ENCODE peak calls at places on chromosome 10, in nine cellular contexts. One of them, this sample, is unnamed.
A peak's percentile ranks its signal among the peaks of the same experiment; 100 is the strongest.

GRCh38 chr10:12259988-12260387 is 64.0 kb downstream of the CDC123 start:
- DNase-seq in pancreas: no peak
- DNase-seq in activated CD8-positive, alpha-beta T cell treated with anti-CD3 and anti-CD28 coated beads for 36 hours: no peak
- DNase-seq in neural crest cell: no peak
- DNase-seq in BE2C: no peak
- DNase-seq in GM20000: no peak
- DNase-seq in NB4: no peak
- DNase-seq in psoas muscle: no peak
- DNase-seq in SK-N-SH: no peak
- DNase-seq in this sample: no peak

GRCh38 chr10:132527338-132528063 is 10.1 kb upstream of the INPP5A start:
- DNase-seq in pancreas: no peak
- DNase-seq in activated CD8-positive, alpha-beta T cell treated with anti-CD3 and anti-CD28 coated beads for 36 hours: no peak
- DNase-seq in neural crest cell: no peak
- DNase-seq in BE2C: no peak
- DNase-seq in GM20000: no peak
- DNase-seq in NB4: no peak
- DNase-seq in psoas muscle: peak; percentile 9
- DNase-seq in SK-N-SH: no peak
- DNase-seq in this sample: no peak

GRCh38 chr10:69060127-69060798 is 27.6 kb upstream of the SRGN start:
- DNase-seq in pancreas: no peak
- DNase-seq in activated CD8-positive, alpha-beta T cell treated with anti-CD3 and anti-CD28 coated beads for 36 hours: no peak
- DNase-seq in neural crest cell: no peak
- DNase-seq in BE2C: no peak
- DNase-seq in GM20000: no peak
- DNase-seq in NB4: no peak
- DNase-seq in psoas muscle: no peak
- DNase-seq in SK-N-SH: no peak
- DNase-seq in this sample: no peak

GRCh38 chr10:96450514-96451207 is 63.1 kb downstream of the TLL2 start:
- DNase-seq in pancreas: no peak
- DNase-seq in activated CD8-positive, alpha-beta T cell treated with anti-CD3 and anti-CD28 coated beads for 36 hours: no peak
- DNase-seq in neural crest cell: peak; percentile 31
- DNase-seq in BE2C: no peak
- DNase-seq in GM20000: no peak
- DNase-seq in NB4: no peak
- DNase-seq in psoas muscle: no peak
- DNase-seq in SK-N-SH: no peak
- DNase-seq in this sample: no peak

GRCh38 chr10:123911866-123912265 is 20.3 kb upstream of the CPXM2 start:
- DNase-seq in pancreas: no peak
- DNase-seq in activated CD8-positive, alpha-beta T cell treated with anti-CD3 and anti-CD28 coated beads for 36 hours: no peak
- DNase-seq in neural crest cell: no peak
- DNase-seq in BE2C: no peak
- DNase-seq in GM20000: no peak
- DNase-seq in NB4: no peak
- DNase-seq in psoas muscle: no peak
- DNase-seq in SK-N-SH: no peak
- DNase-seq in this sample: no peak

GRCh38 chr10:100618091-100618615 is 82.4 kb downstream of the HIF1AN start:
- DNase-seq in pancreas: no peak
- DNase-seq in activated CD8-positive, alpha-beta T cell treated with anti-CD3 and anti-CD28 coated beads for 36 hours: no peak
- DNase-seq in neural crest cell: no peak
- DNase-seq in BE2C: no peak
- DNase-seq in GM20000: no peak
- DNase-seq in NB4: no peak
- DNase-seq in psoas muscle: no peak
- DNase-seq in SK-N-SH: no peak
- DNase-seq in this sample: no peak

GRCh38 chr10:42990721-42991441 is 86.0 kb upstream of the RET start:
- DNase-seq in pancreas: no peak
- DNase-seq in activated CD8-positive, alpha-beta T cell treated with anti-CD3 and anti-CD28 coated beads for 36 hours: no peak
- DNase-seq in neural crest cell: no peak
- DNase-seq in BE2C: no peak
- DNase-seq in GM20000: no peak
- DNase-seq in NB4: peak; percentile 4
- DNase-seq in psoas muscle: no peak
- DNase-seq in SK-N-SH: peak; percentile 33
- DNase-seq in this sample: peak; percentile 12

GRCh38 chr10:14736600-14737081 is 38.1 kb downstream of the FAM107B start:
- DNase-seq in pancreas: no peak
- DNase-seq in activated CD8-positive, alpha-beta T cell treated with anti-CD3 and anti-CD28 coated beads for 36 hours: no peak
- DNase-seq in neural crest cell: no peak
- DNase-seq in BE2C: no peak
- DNase-seq in GM20000: peak; percentile 38
- DNase-seq in NB4: peak; percentile 37
- DNase-seq in psoas muscle: no peak
- DNase-seq in SK-N-SH: no peak
- DNase-seq in this sample: no peak

GRCh38 chr10:100569687-100570517 is 34.2 kb downstream of the HIF1AN start:
- DNase-seq in pancreas: no peak
- DNase-seq in activated CD8-positive, alpha-beta T cell treated with anti-CD3 and anti-CD28 coated beads for 36 hours: peak; percentile 35
- DNase-seq in neural crest cell: no peak
- DNase-seq in BE2C: no peak
- DNase-seq in GM20000: no peak
- DNase-seq in NB4: no peak
- DNase-seq in psoas muscle: no peak
- DNase-seq in SK-N-SH: peak; percentile 27
- DNase-seq in this sample: no peak

GRCh38 chr10:97321032-97321806 is 2.1 kb downstream of the FRAT1 start:
- DNase-seq in pancreas: peak; percentile 26
- DNase-seq in activated CD8-positive, alpha-beta T cell treated with anti-CD3 and anti-CD28 coated beads for 36 hours: peak; percentile 28
- DNase-seq in neural crest cell: peak; percentile 18
- DNase-seq in BE2C: no peak
- DNase-seq in GM20000: no peak
- DNase-seq in NB4: peak; percentile 62
- DNase-seq in psoas muscle: peak; percentile 55
- DNase-seq in SK-N-SH: no peak
- DNase-seq in this sample: no peak

GRCh38 chr10:97570146-97570788 is 2.3 kb upstream of the ANKRD2 start:
- DNase-seq in pancreas: no peak
- DNase-seq in activated CD8-positive, alpha-beta T cell treated with anti-CD3 and anti-CD28 coated beads for 36 hours: no peak
- DNase-seq in neural crest cell: no peak
- DNase-seq in BE2C: no peak
- DNase-seq in GM20000: no peak
- DNase-seq in NB4: no peak
- DNase-seq in psoas muscle: peak; percentile 51
- DNase-seq in SK-N-SH: no peak
- DNase-seq in this sample: no peak

GRCh38 chr10:116168329-116168728 is 104.7 kb downstream of the GFRA1 start:
- DNase-seq in pancreas: no peak
- DNase-seq in activated CD8-positive, alpha-beta T cell treated with anti-CD3 and anti-CD28 coated beads for 36 hours: no peak
- DNase-seq in neural crest cell: no peak
- DNase-seq in BE2C: no peak
- DNase-seq in GM20000: no peak
- DNase-seq in NB4: no peak
- DNase-seq in psoas muscle: no peak
- DNase-seq in SK-N-SH: no peak
- DNase-seq in this sample: no peak

GRCh38 chr10:77493851-77494788 is 143.5 kb downstream of the KCNMA1 start:
- DNase-seq in pancreas: no peak
- DNase-seq in activated CD8-positive, alpha-beta T cell treated with anti-CD3 and anti-CD28 coated beads for 36 hours: no peak
- DNase-seq in neural crest cell: peak; percentile 14
- DNase-seq in BE2C: peak; percentile 71
- DNase-seq in GM20000: no peak
- DNase-seq in NB4: no peak
- DNase-seq in psoas muscle: no peak
- DNase-seq in SK-N-SH: peak; percentile 69
- DNase-seq in this sample: no peak
- TF ChIP-seq CTCF in pancreas: no peak
- TF ChIP-seq CTCF in activated CD8-positive, alpha-beta T cell treated with anti-CD3 and anti-CD28 coated beads for 36 hours: no peak
- TF ChIP-seq CTCF in neural crest cell: peak; percentile 43
- TF ChIP-seq CTCF in BE2C: peak; percentile 75
- TF ChIP-seq CTCF in GM20000: no peak
- TF ChIP-seq CTCF in NB4: no peak
- TF ChIP-seq CTCF in psoas muscle: peak; percentile 31
- TF ChIP-seq CTCF in SK-N-SH: peak; percentile 58
- TF ChIP-seq CTCF in this sample: no peak

DNA sequence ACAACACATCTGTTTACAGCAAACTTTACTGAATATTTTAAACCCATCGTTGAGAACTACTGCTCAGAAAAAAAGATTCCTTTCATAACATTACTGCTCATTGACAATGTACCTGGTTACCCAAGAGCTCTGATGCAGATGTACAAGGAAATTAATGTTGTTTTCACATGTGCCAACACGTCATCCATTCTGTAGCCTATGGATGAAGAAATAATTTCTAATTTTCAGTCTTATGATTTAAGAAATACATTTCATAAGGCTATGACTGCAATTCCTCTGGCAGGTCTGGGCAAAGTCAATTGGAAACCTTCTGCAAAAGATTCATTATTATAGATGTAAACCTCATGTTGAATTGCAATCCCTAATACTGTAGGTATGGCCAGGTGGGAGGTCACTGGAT is 16.7 kb upstream of the CNNM1 start:
- DNase-seq in pancreas: no peak
- DNase-seq in activated CD8-positive, alpha-beta T cell treated with anti-CD3 and anti-CD28 coated beads for 36 hours: no peak
- DNase-seq in neural crest cell: no peak
- DNase-seq in BE2C: no peak
- DNase-seq in GM20000: no peak
- DNase-seq in NB4: no peak
- DNase-seq in psoas muscle: no peak
- DNase-seq in SK-N-SH: no peak
- DNase-seq in this sample: no peak
- TF ChIP-seq CTCF in pancreas: no peak
- TF ChIP-seq CTCF in activated CD8-positive, alpha-beta T cell treated with anti-CD3 and anti-CD28 coated beads for 36 hours: no peak
- TF ChIP-seq CTCF in neural crest cell: no peak
- TF ChIP-seq CTCF in BE2C: no peak
- TF ChIP-seq CTCF in GM20000: no peak
- TF ChIP-seq CTCF in NB4: no peak
- TF ChIP-seq CTCF in psoas muscle: no peak
- TF ChIP-seq CTCF in SK-N-SH: no peak
- TF ChIP-seq CTCF in this sample: no peak

DNA sequence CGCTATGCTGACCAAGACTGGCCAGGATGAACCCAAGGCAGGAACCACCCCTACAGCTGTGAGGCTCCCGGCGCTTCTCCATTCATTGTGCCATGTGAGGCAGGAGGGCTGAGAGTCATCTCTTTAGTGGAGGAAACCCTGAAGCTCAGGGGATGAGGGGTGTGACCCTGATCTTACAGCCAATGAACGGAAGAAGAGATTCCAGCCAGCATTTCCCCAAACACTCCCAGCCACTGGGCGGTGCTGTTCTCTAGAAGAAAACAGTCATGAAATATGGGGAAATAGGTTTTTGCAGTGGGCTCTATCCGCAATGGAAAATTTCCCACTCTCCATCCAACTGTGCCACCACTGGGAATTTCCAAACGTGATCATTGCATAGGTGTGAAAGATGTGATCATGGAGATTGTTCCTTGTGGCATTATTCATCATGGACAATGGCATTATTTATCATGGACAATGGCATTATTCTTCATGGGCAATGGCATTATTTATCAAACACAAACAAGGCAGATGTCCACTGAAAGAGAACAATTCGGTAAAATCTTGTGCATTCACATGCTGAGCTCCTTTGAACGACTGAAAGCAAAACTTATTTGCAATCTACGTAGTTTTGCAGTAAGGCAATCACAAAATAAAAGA is 14.0 kb upstream of the SLC18A2 start:
- DNase-seq in pancreas: no peak
- DNase-seq in activated CD8-positive, alpha-beta T cell treated with anti-CD3 and anti-CD28 coated beads for 36 hours: peak; percentile 40
- DNase-seq in neural crest cell: no peak
- DNase-seq in BE2C: peak; percentile 63
- DNase-seq in GM20000: peak; percentile 56
- DNase-seq in NB4: peak; percentile 55
- DNase-seq in psoas muscle: no peak
- DNase-seq in SK-N-SH: peak; percentile 61
- DNase-seq in this sample: peak; percentile 53
- TF ChIP-seq CTCF in pancreas: peak; percentile 42
- TF ChIP-seq CTCF in activated CD8-positive, alpha-beta T cell treated with anti-CD3 and anti-CD28 coated beads for 36 hours: peak; percentile 42
- TF ChIP-seq CTCF in neural crest cell: peak; percentile 51
- TF ChIP-seq CTCF in BE2C: peak; percentile 89
- TF ChIP-seq CTCF in GM20000: peak; percentile 47
- TF ChIP-seq CTCF in NB4: peak; percentile 78
- TF ChIP-seq CTCF in psoas muscle: no peak
- TF ChIP-seq CTCF in SK-N-SH: peak; percentile 42
- TF ChIP-seq CTCF in this sample: peak; percentile 57

DNA sequence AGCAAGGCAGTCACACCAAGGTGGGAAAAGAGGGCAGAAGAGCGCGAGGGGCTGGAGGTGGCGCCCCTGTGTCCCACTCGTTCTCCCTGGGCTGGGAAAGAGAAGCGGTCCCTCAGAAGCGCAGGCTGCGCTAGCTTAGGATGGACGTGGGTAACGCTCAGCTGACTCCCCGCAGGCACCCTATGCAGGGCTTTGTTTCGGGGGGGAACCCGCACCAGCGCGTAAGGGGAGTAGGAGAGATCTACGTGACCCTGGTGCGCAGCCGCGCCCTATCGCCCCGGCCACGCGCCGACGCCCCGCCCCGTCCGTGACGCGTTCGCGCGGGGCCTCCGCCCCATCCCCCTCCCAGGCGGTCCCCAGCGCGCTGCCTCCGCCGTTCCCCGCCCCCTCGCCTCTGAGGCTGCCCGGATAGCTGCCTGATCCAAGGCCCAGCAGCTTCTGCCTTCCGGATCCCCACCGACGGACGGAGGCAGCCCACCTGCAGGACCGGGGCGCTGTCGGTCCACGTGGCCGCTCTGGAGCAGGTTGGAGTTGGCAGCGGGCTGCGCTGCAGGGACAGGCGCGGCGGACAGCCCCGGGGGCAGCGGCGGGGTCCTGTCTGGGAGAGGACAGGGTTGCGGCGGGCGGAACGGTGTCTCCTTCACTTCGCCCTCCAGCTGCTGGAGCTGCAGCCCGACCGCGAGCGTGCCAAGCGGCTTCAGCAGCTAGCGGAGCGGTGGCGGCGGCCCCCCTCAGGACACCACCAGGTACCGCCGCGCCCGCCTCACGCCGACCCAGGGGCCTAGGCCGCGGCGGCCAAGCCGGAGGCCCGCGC is at the start of gene VDAC2:
- DNase-seq in pancreas: peak; percentile 88
- DNase-seq in activated CD8-positive, alpha-beta T cell treated with anti-CD3 and anti-CD28 coated beads for 36 hours: peak; percentile 93
- DNase-seq in neural crest cell: peak; percentile 90
- DNase-seq in BE2C: peak; percentile 93
- DNase-seq in GM20000: peak; percentile 98
- DNase-seq in NB4: peak; percentile 93
- DNase-seq in psoas muscle: peak; percentile 92
- DNase-seq in SK-N-SH: peak; percentile 99
- DNase-seq in this sample: peak; percentile 97
- TF ChIP-seq CTCF in pancreas: no peak
- TF ChIP-seq CTCF in activated CD8-positive, alpha-beta T cell treated with anti-CD3 and anti-CD28 coated beads for 36 hours: no peak
- TF ChIP-seq CTCF in neural crest cell: no peak
- TF ChIP-seq CTCF in BE2C: no peak
- TF ChIP-seq CTCF in GM20000: no peak
- TF ChIP-seq CTCF in NB4: no peak
- TF ChIP-seq CTCF in psoas muscle: no peak
- TF ChIP-seq CTCF in SK-N-SH: no peak
- TF ChIP-seq CTCF in this sample: no peak